ENCODE peak calls at places on chromosomes 4 and X, in five cellular contexts. W is GM23248, Q is GM23338, I is OCI-LY7, M is SK-N-SH. V is an unnamed sample. For H3K9me2, the result is how much of the 10 kb centered on the place peaks cover.

GRCh38 chrX:23783569-23784486 is 855 bp downstream of the SAT1 start:
- DNase-seq in M (no peak), I (peak), W (peak), Q (no peak), V (no peak)

GRCh38 chr4:95547708-95548471 is 883 bp downstream of the UNC5C start:
- DNase-seq in Q (peak), I (no peak), M (no peak), W (peak), V (peak)

GRCh38 chr4:128424524-128425195 is 137.0 kb upstream of the PGRMC2 start:
- DNase-seq in I (no peak), Q (no peak), W (peak), M (no peak), V (no peak)

GRCh38 chrX:122572461-122572860 is 611.6 kb upstream of the GRIA3 start:
- DNase-seq in M (no peak), Q (no peak), I (no peak), W (peak), V (no peak)

GRCh38 chr4:77092832-77093800 is 17.3 kb upstream of the CCNI start:
- DNase-seq in I (peak), W (peak), Q (no peak), M (no peak), V (no peak)

GRCh38 chrX:25941559-25942250 is 196.4 kb upstream of the MAGEB18 start:
- DNase-seq in M (no peak), I (no peak), W (no peak), Q (no peak), V (no peak)

GRCh38 chr4:40507977-40508376 is 121.7 kb downstream of the RBM47 start:
- DNase-seq in W (no peak), Q (peak), I (no peak), M (peak), V (peak)

GRCh38 chr4:149897784-149898183 is 82.1 kb upstream of the IQCM start:
- DNase-seq in I (peak), M (no peak), W (peak), Q (peak), V (peak)

GRCh38 chr4:158807696-158808095 is 38.9 kb downstream of the FNIP2 start:
- DNase-seq in I (no peak), W (no peak), Q (no peak), M (no peak), V (no peak)

DNA sequence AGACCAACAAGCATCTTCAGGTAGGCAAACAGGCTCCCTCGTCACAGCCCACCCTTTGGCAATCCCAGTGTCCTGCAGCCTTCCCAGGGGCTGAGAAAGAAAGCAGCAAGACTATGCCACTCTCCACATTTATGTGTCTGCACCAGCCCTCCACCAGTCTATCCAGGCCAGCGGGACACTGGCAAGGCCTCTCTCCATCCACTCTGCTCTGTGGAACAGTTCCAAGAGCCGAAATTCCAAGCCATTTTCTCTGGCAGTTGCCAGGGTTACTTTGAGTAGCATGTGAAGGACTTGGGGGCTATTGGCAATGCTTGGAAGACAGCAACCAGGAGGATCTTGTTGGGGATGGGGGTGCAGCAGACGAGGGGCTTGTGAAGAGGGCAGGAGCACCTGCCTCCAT is 52.1 kb downstream of the TSC22D3 start:
- DNase-seq in M (no peak), I (no peak), W (no peak), Q (no peak), V (no peak)
- H3K9me2 ChIP-seq in M (under half), I (under half), W (under half), Q (under half), V (under half)

DNA sequence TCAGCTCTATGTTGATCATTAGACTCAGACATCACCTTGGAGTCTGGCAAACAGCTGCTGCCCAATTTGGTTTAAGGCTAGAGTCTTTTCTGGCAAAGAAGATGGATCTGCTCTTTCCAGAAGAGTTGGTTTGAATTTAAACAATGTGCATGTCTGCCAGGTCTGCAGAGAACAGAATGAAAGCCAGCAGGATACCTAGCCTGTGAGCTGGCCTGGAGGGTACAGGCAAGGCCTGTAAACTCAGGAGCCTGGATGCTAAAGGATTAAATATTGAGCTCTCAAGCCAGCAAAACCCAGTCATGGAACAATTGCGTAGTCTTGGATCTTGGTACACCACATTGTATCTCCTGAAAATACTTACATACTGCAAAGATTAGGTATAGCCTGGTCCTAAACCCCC is 15.6 kb upstream of the PDLIM3 start:
- DNase-seq in Q (no peak), M (no peak), I (no peak), W (no peak), V (no peak)
- H3K9me2 ChIP-seq in Q (under half), M (under half), I (under half), W (under half), V (under half)

GRCh38 chr4:74598611-74599325 is 153.8 kb downstream of the AREG start:
- DNase-seq in W (peak), M (no peak), Q (no peak), I (no peak), V (no peak)
- H3K9me2 ChIP-seq in W (under half), M (under half), Q (under half), I (under half), V (under half)

DNA sequence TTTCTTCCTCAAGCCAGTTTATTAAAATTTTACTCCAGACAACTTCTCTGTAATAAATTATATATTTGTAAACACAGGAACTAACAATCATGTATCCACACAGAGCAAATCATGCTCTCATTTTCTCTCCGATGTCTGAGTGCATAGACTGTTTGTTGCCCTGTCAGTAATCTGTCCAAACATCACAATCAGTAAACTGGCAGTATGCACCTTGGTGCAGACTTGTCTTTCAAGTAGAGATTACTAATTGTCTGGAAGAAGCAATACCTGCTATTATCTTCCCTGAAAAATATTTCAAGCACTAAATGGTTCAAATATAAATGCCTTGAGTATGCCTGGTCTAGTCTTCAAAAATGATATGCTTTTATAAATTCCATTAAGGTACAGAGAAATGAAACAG is 1260.9 kb downstream of the C4orf33 start:
- DNase-seq in I (no peak), M (no peak), W (no peak), Q (no peak), V (no peak)
- H3K9me2 ChIP-seq in I (under half), M (under half), W (under half), Q (under half), V (under half)

GRCh38 chrX:133745361-133745760 is 240.0 kb downstream of the GPC3 start:
- DNase-seq in I (no peak), Q (peak), W (no peak), M (no peak), V (no peak)

GRCh38 chrX:133742602-133743305 is 242.6 kb downstream of the GPC3 start:
- DNase-seq in Q (no peak), M (no peak), I (no peak), W (no peak), V (no peak)

GRCh38 chrX:133746593-133746992 is 238.8 kb downstream of the GPC3 start:
- DNase-seq in Q (no peak), M (no peak), W (no peak), I (no peak), V (no peak)

GRCh38 chrX:133741303-133741702 is 244.1 kb downstream of the GPC3 start:
- DNase-seq in M (no peak), I (no peak), Q (no peak), W (peak), V (no peak)
- H3K9me2 ChIP-seq in M (under half), I (under half), Q (under half), W (under half), V (under half)

GRCh38 chrX:5730561-5730960 is 498.1 kb downstream of the NLGN4X start:
- DNase-seq in Q (no peak), I (no peak), W (no peak), M (no peak), V (no peak)

GRCh38 chrX:5724123-5724522 is 504.5 kb downstream of the NLGN4X start:
- DNase-seq in I (no peak), W (no peak), M (no peak), Q (no peak), V (no peak)

GRCh38 chrX:5726246-5726645 is 502.4 kb downstream of the NLGN4X start:
- DNase-seq in M (no peak), W (no peak), I (no peak), Q (no peak), V (no peak)
- H3K9me2 ChIP-seq in M (under half), W (under half), I (under half), Q (under half), V (under half)

DNA sequence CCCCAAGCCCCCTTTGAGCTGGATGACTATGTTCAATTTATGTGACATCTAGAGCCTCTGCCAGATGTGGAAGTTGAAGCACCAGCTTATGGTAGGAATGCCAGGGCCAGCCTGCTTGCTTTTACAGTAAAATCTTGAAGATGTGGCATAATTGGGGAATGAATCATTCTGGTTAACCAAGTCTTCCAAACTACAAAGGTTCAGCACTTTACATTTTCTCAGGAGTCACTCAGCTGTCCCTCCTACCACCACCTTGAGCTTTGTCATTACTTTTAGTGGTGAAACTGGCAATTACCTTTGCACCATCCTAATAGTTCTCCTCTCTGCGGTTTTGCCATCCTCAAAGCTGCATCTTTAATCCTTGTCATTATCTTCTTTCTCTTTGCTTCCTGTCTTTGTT is 172.2 kb downstream of the HS6ST2 start:
- DNase-seq in M (no peak), I (no peak), Q (no peak), W (peak), V (no peak)
- H3K9me2 ChIP-seq in M (under half), I (under half), Q (under half), W (under half), V (under half)

DNA sequence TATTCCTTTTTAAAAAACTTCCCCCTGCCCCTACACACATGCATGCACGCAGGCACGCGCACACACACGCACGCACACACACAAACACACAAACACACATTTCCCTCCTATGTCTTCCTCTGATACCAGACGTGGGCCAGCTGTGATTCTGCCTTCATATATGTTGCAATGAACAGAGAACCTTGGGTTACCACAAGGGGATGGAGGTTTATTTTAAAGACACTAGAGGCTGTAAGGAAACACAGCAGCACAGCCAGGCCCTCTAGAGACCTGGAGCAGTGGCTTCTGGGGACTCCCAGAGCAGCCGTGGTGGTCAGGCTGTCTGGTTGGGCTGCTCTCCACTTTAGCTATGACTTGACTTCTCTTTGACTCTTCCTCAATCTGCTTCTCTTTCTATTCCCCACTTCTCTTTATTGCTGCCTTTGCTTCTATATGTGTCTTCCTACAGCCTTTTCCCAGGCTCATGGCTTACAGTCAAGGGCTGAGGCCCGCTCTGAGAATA is 3.2 kb upstream of the TLR10 start:
- DNase-seq in M (no peak), I (no peak), Q (no peak), W (no peak), V (no peak)
- H3K9me2 ChIP-seq in M (under half), I (under half), Q (under half), W (under half), V (under half)

GRCh38 chrX:17977696-17978095 is 116.6 kb upstream of the RAI2 start:
- DNase-seq in M (no peak), I (peak), W (no peak), Q (no peak), V (no peak)
- H3K9me2 ChIP-seq in M (under half), I (under half), W (under half), Q (under half), V (under half)

GRCh38 chrX:153926863-153927685 is 1.0 kb upstream of the ARHGAP4 start:
- DNase-seq in I (peak), M (peak), W (peak), Q (no peak), V (peak)

GRCh38 chrX:153925739-153926593 is at the start of gene ARHGAP4:
- DNase-seq in I (peak), Q (peak), M (no peak), W (no peak), V (no peak)

GRCh38 chrX:153927686-153927935 is 1.5 kb upstream of the ARHGAP4 start:
- DNase-seq in M (no peak), Q (no peak), W (no peak), I (no peak), V (no peak)

GRCh38 chrX:153925387-153925738 is 701 bp downstream of the ARHGAP4 start:
- DNase-seq in M (no peak), Q (no peak), W (no peak), I (peak), V (no peak)

GRCh38 chrX:153926594-153926862 is 464 bp upstream of the ARHGAP4 start:
- DNase-seq in M (no peak), W (no peak), Q (peak), I (no peak), V (no peak)
- H3K9me2 ChIP-seq in M (under half), W (under half), Q (under half), I (under half), V (under half)

V was measured in hepatocyte.